ENCODE peak calls at places on chromosomes 4 and X, in seven cellular contexts. H is cardiac muscle cell; P is effector memory CD4-positive, alpha-beta T cell; N is prostate gland; X is CD8-positive, alpha-beta memory T cell; R is heart left ventricle; M is pancreas. W is an unnamed sample. For H3K9me3, the result is how much of the 10 kb centered on the place peaks cover.

GRCh38 chr4:165537028-165537648 is 158.3 kb downstream of the CPE start:
- DNase-seq in H (peak), P (no peak), N (peak), X (no peak), R (no peak), M (peak), W (no peak)

GRCh38 chrX:49041683-49042529 is 1.3 kb downstream of the TFE3 start:
- DNase-seq in H (no peak), P (no peak), N (no peak), X (no peak), R (no peak), M (no peak), W (no peak)

GRCh38 chrX:85052207-85052606 is 48.5 kb downstream of the APOOL start:
- DNase-seq in H (no peak), P (no peak), N (no peak), X (no peak), R (no peak), M (no peak), W (no peak)

GRCh38 chr4:177386416-177386815 is 55.8 kb downstream of the AGA start:
- DNase-seq in H (no peak), P (no peak), N (no peak), X (no peak), R (no peak), M (no peak), W (no peak)

GRCh38 chrX:35380808-35381700 is 417.1 kb upstream of the MAGEB16 start:
- DNase-seq in H (peak), P (no peak), N (no peak), X (no peak), R (no peak), M (peak), W (no peak)

GRCh38 chr4:102981005-102981404 is 38.5 kb downstream of the SLC9B1 start:
- DNase-seq in H (no peak), P (no peak), N (no peak), X (no peak), R (no peak), M (no peak), W (no peak)

GRCh38 chr4:153514001-153514526 is 47.9 kb downstream of the TMEM131L start:
- DNase-seq in H (no peak), P (no peak), N (no peak), X (no peak), R (no peak), M (no peak), W (no peak)

GRCh38 chr4:87499415-87500106 is 29.6 kb downstream of the SPARCL1 start:
- DNase-seq in H (no peak), P (no peak), N (no peak), X (no peak), R (no peak), M (no peak), W (no peak)

GRCh38 chrX:16586371-16587112 is 63.4 kb upstream of the S100G start:
- DNase-seq in H (no peak), P (no peak), N (no peak), X (no peak), R (no peak), M (no peak), W (no peak)

GRCh38 chr4:98446499-98447375 is 185.6 kb downstream of the RAP1GDS1 start:
- DNase-seq in H (no peak), P (peak), N (no peak), X (peak), R (no peak), M (no peak), W (peak)

GRCh38 chr4:3681191-3681590 is 85.0 kb upstream of the ADRA2C start:
- DNase-seq in H (no peak), P (no peak), N (no peak), X (no peak), R (no peak), M (no peak), W (no peak)

GRCh38 chr4:182806259-182807252 is 110.6 kb downstream of the DCTD start:
- DNase-seq in H (peak), P (peak), N (peak), X (peak), R (peak), M (peak), W (peak)

GRCh38 chrX:19811807-19812604 is 75.4 kb downstream of the SH3KBP1 start:
- DNase-seq in H (no peak), P (no peak), N (no peak), X (no peak), R (no peak), M (no peak), W (no peak)

GRCh38 chr4:167234388-167234881 is at the start of gene SPOCK3:
- DNase-seq in H (peak), P (no peak), N (peak), X (no peak), R (peak), M (peak), W (no peak)

GRCh38 chrX:48835524-48836329 is at the start of gene PCSK1N:
- DNase-seq in H (no peak), P (peak), N (no peak), X (no peak), R (no peak), M (no peak), W (peak)

GRCh38 chr4:45662996-45663395 is 460.9 kb downstream of the GABRG1 start:
- DNase-seq in H (peak), P (no peak), N (no peak), X (no peak), R (peak), M (peak), W (no peak)

GRCh38 chr4:177287298-177287697 is 22.4 kb upstream of the NEIL3 start:
- DNase-seq in H (no peak), P (no peak), N (no peak), X (no peak), R (no peak), M (no peak), W (no peak)

GRCh38 chrX:9327747-9328145 is 137.1 kb upstream of the TBL1X start:
- DNase-seq in H (no peak), P (no peak), N (no peak), X (no peak), R (no peak), M (no peak), W (no peak)

GRCh38 chr4:36414248-36414647 is 132.8 kb downstream of the DTHD1 start:
- DNase-seq in H (no peak), P (no peak), N (no peak), X (no peak), R (no peak), M (no peak), W (no peak)

GRCh38 chrX:6448003-6448402 is 86.9 kb downstream of the VCX3A start:
- DNase-seq in H (no peak), P (no peak), N (no peak), X (no peak), R (no peak), M (peak), W (no peak)

GRCh38 chrX:155334486-155335316 is at the start of gene CLIC2:
- DNase-seq in H (no peak), P (no peak), N (no peak), X (no peak), R (peak), M (no peak), W (no peak)

GRCh38 chr4:1871471-1872021 is 353 bp downstream of the NSD2 start:
- DNase-seq in H (no peak), P (no peak), N (no peak), X (no peak), R (peak), M (peak), W (no peak)

GRCh38 chr4:175776217-175776616 is 35.8 kb downstream of the GPM6A start:
- DNase-seq in H (no peak), P (no peak), N (no peak), X (no peak), R (no peak), M (no peak), W (no peak)

GRCh38 chrX:10106801-10107200 is 50.0 kb upstream of the CLCN4 start:
- DNase-seq in H (no peak), P (peak), N (no peak), X (peak), R (no peak), M (no peak), W (peak)

GRCh38 chrX:40299502-40300118 is 201.9 kb upstream of the BCOR start:
- DNase-seq in H (no peak), P (peak), N (no peak), X (no peak), R (no peak), M (no peak), W (no peak)

GRCh38 chrX:74931214-74931613 is 6.0 kb upstream of the NEXMIF start:
- DNase-seq in H (peak), P (no peak), N (no peak), X (no peak), R (no peak), M (no peak), W (no peak)

GRCh38 chr4:123325241-123325681 is 71.3 kb upstream of the SPRY1 start:
- DNase-seq in H (no peak), P (no peak), N (no peak), X (no peak), R (no peak), M (no peak), W (no peak)
- H3K9me3 ChIP-seq in H (under half), P (under half), N (under half), X (under half), R (under half), M (under half), W (under half)

DNA sequence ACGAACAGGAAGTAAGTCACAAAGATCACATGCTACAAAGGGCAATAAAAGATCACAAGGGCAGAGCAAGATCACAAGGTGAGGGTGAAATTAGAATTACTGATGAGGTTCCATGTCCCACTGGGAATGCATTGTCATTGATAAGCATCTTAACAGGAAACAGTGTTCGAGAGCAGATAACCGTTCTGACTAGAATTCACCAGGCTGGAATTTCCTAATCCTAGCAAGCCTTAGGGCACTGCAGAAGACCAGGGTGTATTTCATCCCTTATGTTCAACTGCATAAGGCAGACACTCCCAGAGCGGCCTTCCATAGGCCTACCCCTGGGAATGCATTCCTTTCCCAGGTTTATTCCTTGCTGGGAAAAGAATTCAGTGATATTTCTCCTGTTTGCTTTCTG is 980.6 kb upstream of the LCORL start:
- DNase-seq in H (no peak), P (no peak), N (no peak), X (no peak), R (no peak), M (no peak), W (no peak)
- H3K9me3 ChIP-seq in H (under half), P (under half), N (under half), X (under half), R (under half), M (under half), W (under half)

GRCh38 chr4:19286924-19287323 is 964.8 kb upstream of the SLIT2 start:
- DNase-seq in H (no peak), P (no peak), N (no peak), X (no peak), R (no peak), M (no peak), W (no peak)
- H3K9me3 ChIP-seq in H (under half), P (under half), N (under half), X (under half), R (under half), M (under half), W (under half)

GRCh38 chrX:70346671-70347070 is 56.8 kb downstream of the KIF4A start:
- DNase-seq in H (no peak), P (no peak), N (no peak), X (no peak), R (no peak), M (no peak), W (no peak)
- H3K9me3 ChIP-seq in H (under half), P (under half), N (under half), X (under half), R (under half), M (under half), W (under half)

DNA sequence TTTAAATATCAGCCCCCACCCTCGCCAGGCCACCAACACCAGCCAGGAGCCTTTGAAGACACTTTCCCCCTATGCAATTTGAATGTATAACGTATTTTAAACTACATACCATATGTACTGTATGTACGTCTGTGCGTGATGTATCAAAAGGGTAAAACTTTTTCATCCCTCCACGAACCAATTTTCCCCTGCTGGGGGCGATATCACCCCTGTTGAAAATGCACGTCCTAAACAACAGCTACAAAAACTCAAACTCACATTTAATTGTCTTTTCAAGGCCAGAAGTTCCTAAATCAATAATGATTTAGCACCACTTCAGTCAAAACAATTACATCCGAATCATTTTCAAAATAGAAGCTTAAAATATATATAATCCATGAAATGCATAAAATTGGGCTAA is 1.4 kb downstream of the VEGFD start:
- DNase-seq in H (peak), P (no peak), N (no peak), X (no peak), R (no peak), M (no peak), W (no peak)
- H3K9me3 ChIP-seq in H (under half), P (under half), N (under half), X (under half), R (under half), M (under half), W (under half)

DNA sequence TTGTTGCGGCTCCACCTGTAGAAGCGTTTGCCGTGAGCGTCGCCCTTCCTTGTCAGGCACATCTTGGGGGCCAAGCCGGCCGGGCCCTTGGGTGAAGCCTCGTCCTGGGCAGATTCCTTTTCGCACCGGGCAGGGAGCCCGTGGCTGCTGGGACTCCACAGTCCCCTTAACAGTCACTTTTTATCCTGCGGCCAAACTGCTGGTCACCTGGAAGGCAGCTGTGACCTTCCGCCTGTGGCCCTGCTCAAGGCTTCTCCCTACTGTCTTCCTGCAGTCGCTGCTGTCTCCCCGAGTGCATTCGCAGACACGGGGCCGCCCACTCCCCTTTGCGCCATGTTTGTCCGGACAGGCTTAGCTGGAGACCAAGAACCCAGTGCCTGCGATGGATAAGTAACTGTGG is 55.0 kb downstream of the PCGF3 start:
- DNase-seq in H (no peak), P (no peak), N (no peak), X (no peak), R (peak), M (no peak), W (no peak)
- H3K9me3 ChIP-seq in H (under half), P (under half), N (under half), X (under half), R (under half), M (under half), W (under half)

GRCh38 chr4:49063670-49064069 is 77.6 kb downstream of the CWH43 start:
- DNase-seq in H (no peak), P (no peak), N (no peak), X (no peak), R (no peak), M (no peak), W (no peak)

GRCh38 chr4:49058306-49058705 is 72.2 kb downstream of the CWH43 start:
- DNase-seq in H (no peak), P (no peak), N (no peak), X (no peak), R (no peak), M (no peak), W (no peak)
- H3K9me3 ChIP-seq in H (under half), P (under half), N (under half), X (under half), R (under half), M (under half), W (under half)

DNA sequence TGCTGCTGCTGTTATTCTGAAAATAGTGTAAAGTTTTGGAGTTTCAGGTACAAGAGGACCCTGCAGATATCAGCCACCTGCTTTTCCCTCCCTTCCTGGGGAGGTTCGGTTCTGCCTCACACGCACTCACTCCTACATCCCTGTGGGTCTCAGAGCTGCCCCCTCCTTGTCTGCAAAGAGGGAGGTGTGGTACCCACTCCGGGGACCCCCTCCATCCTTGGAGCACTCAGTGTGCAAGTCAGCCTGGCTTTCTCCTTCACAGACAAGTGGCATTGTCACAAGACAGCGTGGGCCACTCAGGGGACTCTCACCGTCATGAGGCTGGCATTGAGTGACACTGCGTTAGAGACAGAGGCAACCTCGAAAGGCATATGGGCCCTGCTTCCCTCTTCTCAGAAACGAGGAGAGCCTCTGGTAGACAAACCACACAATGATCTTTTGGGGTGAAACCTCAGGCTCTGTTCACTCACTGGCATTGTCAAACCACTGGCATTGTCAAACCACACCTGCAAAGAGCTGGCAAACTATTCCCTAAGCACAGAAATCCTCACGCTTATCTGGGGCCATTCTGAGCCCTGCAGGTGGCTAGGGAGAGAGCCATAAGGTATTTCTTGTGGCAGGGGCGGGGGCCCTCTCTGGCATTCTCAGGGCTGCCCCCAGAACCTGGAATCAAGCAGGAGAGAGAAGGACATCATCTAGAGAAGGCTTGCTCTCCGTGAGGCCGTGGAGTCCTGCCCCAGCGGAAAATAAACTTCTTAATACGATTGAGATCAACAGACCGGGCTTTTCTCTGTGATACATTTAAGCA is 285.0 kb downstream of the SHOX start:
- DNase-seq in H (no peak), P (no peak), N (no peak), X (no peak), R (no peak), M (no peak), W (no peak)
- H3K9me3 ChIP-seq in H (under half), P (under half), N (under half), X (under half), R (under half), M (under half), W (under half)

GRCh38 chr4:116018831-116019230 is 905.4 kb upstream of the NDST4 start:
- DNase-seq in H (no peak), P (no peak), N (no peak), X (no peak), R (no peak), M (no peak), W (no peak)
- H3K9me3 ChIP-seq in H (under half), P (under half), N (under half), X (under half), R (under half), M (under half), W (under half)

GRCh38 chr4:304987-305680 is at the start of gene ZNF732:
- DNase-seq in H (peak), P (no peak), N (peak), X (no peak), R (peak), M (peak), W (no peak)
- H3K9me3 ChIP-seq in H (under half), P (under half), N (under half), X (under half), R (under half), M (under half), W (under half)

W was measured in T-helper 17 cell.